ENCODE peak calls at places on chromosomes 12 and 14, in four cellular contexts. R is substantia nigra; X is Daoy; C is CD4-positive, alpha-beta memory T cell. S is an unnamed sample.

GRCh38 chr12:20367731-20368652 is at the start of gene PDE3A:
- DNase-seq in R (peak), X (peak), C (no peak), S (no peak)

GRCh38 chr14:69877492-69877891 is 1.7 kb upstream of the SMOC1 start:
- DNase-seq in R (no peak), X (peak), C (no peak), S (no peak)

GRCh38 chr14:30240685-30241084 is 313.0 kb upstream of the PRKD1 start:
- DNase-seq in R (no peak), X (no peak), C (no peak), S (no peak)

GRCh38 chr12:111404362-111405148 is 1.2 kb upstream of the SH2B3 start:
- DNase-seq in R (no peak), X (peak), C (peak), S (peak)

GRCh38 chr12:4114986-4115385 is 158.6 kb upstream of the CCND2 start:
- DNase-seq in R (no peak), X (no peak), C (no peak), S (no peak)

GRCh38 chr12:51202650-51203198 is 15.1 kb downstream of the POU6F1 start:
- DNase-seq in R (no peak), X (no peak), C (peak), S (peak)

GRCh38 chr14:20489093-20489994 is 16.0 kb upstream of the RNASE10 start:
- DNase-seq in R (no peak), X (peak), C (peak), S (no peak)

GRCh38 chr14:100500128-100500527 is 87.1 kb downstream of the BEGAIN start:
- DNase-seq in R (no peak), X (no peak), C (no peak), S (no peak)

GRCh38 chr12:53308276-53308675 is 8.8 kb downstream of the MYG1 start:
- DNase-seq in R (no peak), X (no peak), C (no peak), S (no peak)

GRCh38 chr14:80315681-80316080 is 104.4 kb upstream of the DIO2 start:
- DNase-seq in R (no peak), X (no peak), C (no peak), S (no peak)

GRCh38 chr12:119328111-119328510 is 6.4 kb upstream of the CCDC60 start:
- DNase-seq in R (no peak), X (peak), C (no peak), S (no peak)

GRCh38 chr12:121015825-121016766 is at the start of gene C12orf43:
- DNase-seq in R (peak), X (peak), C (peak), S (peak)

GRCh38 chr12:5904969-5905368 is 40.1 kb downstream of the ANO2 start:
- DNase-seq in R (no peak), X (no peak), C (no peak), S (no peak)

GRCh38 chr12:4107911-4108697 is 165.5 kb upstream of the CCND2 start:
- DNase-seq in R (no peak), X (no peak), C (no peak), S (no peak)

GRCh38 chr14:99189201-99189801 is 82.7 kb downstream of the BCL11B start:
- DNase-seq in R (peak), X (no peak), C (peak), S (peak)

GRCh38 chr14:68968721-68969120 is 10.4 kb downstream of the ACTN1 start:
- DNase-seq in R (no peak), X (no peak), C (no peak), S (no peak)

GRCh38 chr12:130872179-130873096 is 572 bp downstream of the RAN start:
- DNase-seq in R (peak), X (peak), C (no peak), S (peak)

GRCh38 chr12:131221946-131222249 is 268.2 kb downstream of the ADGRD1 start:
- DNase-seq in R (no peak), X (no peak), C (no peak), S (no peak)

GRCh38 chr14:96417254-96417653 is 25.3 kb downstream of the AK7 start:
- DNase-seq in R (no peak), X (no peak), C (no peak), S (no peak)

GRCh38 chr12:12804011-12804410 is 9.1 kb upstream of the DDX47 start:
- DNase-seq in R (no peak), X (peak), C (no peak), S (no peak)

GRCh38 chr12:52171950-52172512 is 19.8 kb downstream of the KRT80 start:
- DNase-seq in R (no peak), X (peak), C (no peak), S (no peak)

GRCh38 chr12:4899361-4899760 is 10.3 kb upstream of the KCNA1 start:
- DNase-seq in R (no peak), X (no peak), C (no peak), S (no peak)

GRCh38 chr12:10722502-10722904 is 620 bp downstream of the YBX3 start:
- DNase-seq in R (no peak), X (peak), C (peak), S (peak)

GRCh38 chr12:124862768-124863408 is 776 bp downstream of the SCARB1 start:
- DNase-seq in R (peak), X (peak), C (peak), S (no peak)

GRCh38 chr12:108190529-108190928 is 61.4 kb downstream of the WSCD2 start:
- DNase-seq in R (no peak), X (no peak), C (no peak), S (no peak)

GRCh38 chr12:78703820-78704525 is 160.6 kb upstream of the SYT1 start:
- DNase-seq in R (no peak), X (peak), C (no peak), S (no peak)

GRCh38 chr14:20857207-20857606 is 34.0 kb upstream of the RNASE3 start:
- DNase-seq in R (no peak), X (no peak), C (no peak), S (no peak)

GRCh38 chr14:101024686-101025085 is 121.2 kb upstream of the RTL1 start:
- DNase-seq in R (no peak), X (no peak), C (no peak), S (no peak)

GRCh38 chr12:113299619-113300237 is 35.2 kb downstream of the SLC8B1 start:
- DNase-seq in R (peak), X (peak), C (no peak), S (no peak)

GRCh38 chr14:68062651-68063050 is 243.1 kb downstream of the RAD51B start:
- DNase-seq in R (no peak), X (no peak), C (no peak), S (no peak)

GRCh38 chr12:115433014-115433634 is 749.1 kb upstream of the TBX3 start:
- DNase-seq in R (no peak), X (no peak), C (no peak), S (no peak)

GRCh38 chr12:65171073-65171472 is 1.7 kb downstream of the LEMD3 start:
- DNase-seq in R (no peak), X (no peak), C (no peak), S (no peak)

GRCh38 chr12:47022296-47022695 is 57.1 kb upstream of the PCED1B start:
- DNase-seq in R (no peak), X (peak), C (no peak), S (no peak)

GRCh38 chr14:91383439-91383838 is 34.2 kb downstream of the CCDC88C start:
- DNase-seq in R (no peak), X (peak), C (no peak), S (no peak)

GRCh38 chr12:541676-542289 is 82.0 kb downstream of the B4GALNT3 start:
- DNase-seq in R (no peak), X (no peak), C (no peak), S (no peak)

GRCh38 chr14:90440592-90440991 is 43.8 kb downstream of the CALM1 start:
- DNase-seq in R (no peak), X (no peak), C (no peak), S (no peak)

GRCh38 chr14:91338369-91338768 is 79.3 kb downstream of the CCDC88C start:
- DNase-seq in R (no peak), X (no peak), C (no peak), S (no peak)

GRCh38 chr12:6146509-6146908 is 22.0 kb upstream of the VWF start:
- DNase-seq in R (no peak), X (no peak), C (no peak), S (no peak)

S was measured in naive thymus-derived CD4-positive, alpha-beta T cell.